ENCODE peak calls at places on chromosomes 12 and 14, in seven cellular contexts. One of them, this sample, is unnamed.

GRCh38 chr14:24146978-24147760 is at the start of gene RNF31:
- DNase-seq in cardiac muscle cell: peak; percentile 99
- DNase-seq in colonic mucosa: peak; percentile 99
- DNase-seq in PC-3: peak; percentile 98
- DNase-seq in lung: peak; percentile 98
- DNase-seq in heart right ventricle: peak; percentile 99
- DNase-seq in iPS DF 6.9: peak; percentile 92
- DNase-seq in this sample: peak; percentile 99

GRCh38 chr12:132690112-132690511 is 2.7 kb downstream of the PXMP2 start:
- DNase-seq in lung: no peak
- DNase-seq in cardiac muscle cell: no peak
- DNase-seq in iPS DF 6.9: no peak
- DNase-seq in PC-3: no peak
- DNase-seq in colonic mucosa: no peak
- DNase-seq in heart right ventricle: no peak
- DNase-seq in this sample: no peak

GRCh38 chr12:1760566-1761382 is 59.6 kb upstream of the LRTM2 start:
- DNase-seq in cardiac muscle cell: no peak
- DNase-seq in heart right ventricle: no peak
- DNase-seq in PC-3: no peak
- DNase-seq in iPS DF 6.9: no peak
- DNase-seq in lung: no peak
- DNase-seq in colonic mucosa: no peak
- DNase-seq in this sample: no peak

GRCh38 chr12:9757433-9758025 is 3.2 kb downstream of the CD69 start:
- DNase-seq in colonic mucosa: no peak
- DNase-seq in PC-3: no peak
- DNase-seq in lung: no peak
- DNase-seq in heart right ventricle: no peak
- DNase-seq in cardiac muscle cell: no peak
- DNase-seq in iPS DF 6.9: no peak
- DNase-seq in this sample: no peak

GRCh38 chr12:31260840-31261239 is 65.1 kb downstream of the SINHCAF start:
- DNase-seq in colonic mucosa: no peak
- DNase-seq in lung: no peak
- DNase-seq in heart right ventricle: no peak
- DNase-seq in PC-3: no peak
- DNase-seq in cardiac muscle cell: no peak
- DNase-seq in iPS DF 6.9: no peak
- DNase-seq in this sample: no peak

GRCh38 chr12:30694412-30694955 is 1.2 kb downstream of the IPO8 start:
- DNase-seq in heart right ventricle: no peak
- DNase-seq in PC-3: peak; percentile 19
- DNase-seq in colonic mucosa: no peak
- DNase-seq in lung: no peak
- DNase-seq in cardiac muscle cell: no peak
- DNase-seq in iPS DF 6.9: no peak
- DNase-seq in this sample: no peak

GRCh38 chr14:55245657-55246268 is 25.5 kb upstream of the FBXO34 start:
- DNase-seq in cardiac muscle cell: peak; percentile 38
- DNase-seq in PC-3: peak; percentile 76
- DNase-seq in heart right ventricle: no peak
- DNase-seq in colonic mucosa: peak; percentile 38
- DNase-seq in lung: no peak
- DNase-seq in iPS DF 6.9: no peak
- DNase-seq in this sample: no peak

GRCh38 chr12:39605996-39606395 is 13.6 kb downstream of the ABCD2 start:
- DNase-seq in heart right ventricle: no peak
- DNase-seq in iPS DF 6.9: no peak
- DNase-seq in colonic mucosa: no peak
- DNase-seq in cardiac muscle cell: no peak
- DNase-seq in PC-3: peak; percentile 75
- DNase-seq in lung: no peak
- DNase-seq in this sample: no peak

GRCh38 chr14:106652494-106652893 is 1126.1 kb downstream of the TMEM121 start:
- DNase-seq in iPS DF 6.9: no peak
- DNase-seq in lung: no peak
- DNase-seq in heart right ventricle: no peak
- DNase-seq in cardiac muscle cell: no peak
- DNase-seq in PC-3: no peak
- DNase-seq in colonic mucosa: no peak
- DNase-seq in this sample: no peak

GRCh38 chr12:58588771-58589170 is 331.5 kb downstream of the LRIG3 start:
- DNase-seq in colonic mucosa: no peak
- DNase-seq in lung: no peak
- DNase-seq in iPS DF 6.9: no peak
- DNase-seq in PC-3: peak; percentile 22
- DNase-seq in cardiac muscle cell: no peak
- DNase-seq in heart right ventricle: no peak
- DNase-seq in this sample: no peak

GRCh38 chr12:82874935-82875334 is 188.2 kb downstream of the TMTC2 start:
- DNase-seq in lung: no peak
- DNase-seq in PC-3: peak; percentile 77
- DNase-seq in iPS DF 6.9: no peak
- DNase-seq in cardiac muscle cell: no peak
- DNase-seq in heart right ventricle: no peak
- DNase-seq in colonic mucosa: no peak
- DNase-seq in this sample: no peak

GRCh38 chr12:50241178-50241577 is 42.1 kb downstream of the LIMA1 start:
- DNase-seq in heart right ventricle: no peak
- DNase-seq in PC-3: peak; percentile 82
- DNase-seq in cardiac muscle cell: no peak
- DNase-seq in colonic mucosa: no peak
- DNase-seq in lung: no peak
- DNase-seq in iPS DF 6.9: no peak
- DNase-seq in this sample: no peak
- H3K4me1 ChIP-seq in heart right ventricle: peaks cover 4% of the 10 kb centered on the region
- H3K4me1 ChIP-seq in PC-3: peaks cover 43% of the 10 kb centered on the region
- H3K4me1 ChIP-seq in cardiac muscle cell: peaks cover 12% of the 10 kb centered on the region
- H3K4me1 ChIP-seq in colonic mucosa: no peaks in the 10 kb centered on the region
- H3K4me1 ChIP-seq in lung: peaks cover 6% of the 10 kb centered on the region
- H3K4me1 ChIP-seq in iPS DF 6.9: no peaks in the 10 kb centered on the region
- H3K4me1 ChIP-seq in this sample: peaks cover 32% of the 10 kb centered on the region

DNA sequence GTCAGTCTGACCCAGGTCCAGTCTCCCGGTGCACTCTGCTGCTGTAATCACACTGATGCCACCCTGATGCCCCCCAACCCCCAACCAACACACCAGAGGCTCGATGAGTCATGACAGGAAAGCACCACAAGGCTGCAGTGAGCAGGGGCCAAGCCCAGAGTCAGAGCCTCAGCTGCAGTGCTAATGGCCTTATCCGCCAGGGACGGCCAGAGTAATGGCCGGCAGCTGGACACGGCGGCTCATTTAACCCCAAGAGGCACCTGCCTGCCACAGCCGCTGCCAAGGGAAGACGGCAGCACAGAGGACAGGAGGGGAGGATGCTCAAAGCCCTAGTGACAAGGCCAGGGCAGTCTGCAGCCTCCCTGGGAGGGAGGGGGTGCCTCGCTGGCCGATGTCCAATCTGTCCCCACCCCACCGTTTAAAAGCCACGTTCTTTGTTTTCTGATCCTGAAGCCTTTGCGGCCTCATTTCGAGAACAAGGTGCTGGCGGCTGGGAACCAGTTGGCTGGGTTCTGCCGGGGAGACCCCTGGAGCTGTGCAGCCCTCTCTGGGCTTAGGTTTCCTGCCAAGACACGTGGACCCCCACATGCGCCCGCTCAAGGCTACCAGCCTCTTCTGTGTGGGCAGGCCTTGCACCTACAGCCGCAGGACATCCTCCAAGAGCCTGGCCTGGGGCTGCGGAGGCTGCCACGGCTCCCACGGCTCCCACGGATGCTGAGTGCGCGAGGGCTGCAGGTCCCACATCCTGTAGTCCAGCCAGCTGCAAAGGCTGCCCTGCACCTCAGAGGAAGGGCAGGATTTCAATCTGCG is 13.1 kb downstream of the CCDC85C start:
- DNase-seq in lung: no peak
- DNase-seq in heart right ventricle: no peak
- DNase-seq in colonic mucosa: no peak
- DNase-seq in PC-3: no peak
- DNase-seq in cardiac muscle cell: no peak
- DNase-seq in iPS DF 6.9: no peak
- DNase-seq in this sample: no peak
- H3K4me1 ChIP-seq in lung: peaks cover 52% of the 10 kb centered on the region
- H3K4me1 ChIP-seq in heart right ventricle: peaks cover 26% of the 10 kb centered on the region
- H3K4me1 ChIP-seq in colonic mucosa: peaks cover 8% of the 10 kb centered on the region
- H3K4me1 ChIP-seq in PC-3: peaks cover 13% of the 10 kb centered on the region
- H3K4me1 ChIP-seq in cardiac muscle cell: peaks cover 36% of the 10 kb centered on the region
- H3K4me1 ChIP-seq in iPS DF 6.9: peaks cover 11% of the 10 kb centered on the region
- H3K4me1 ChIP-seq in this sample: peaks cover 45% of the 10 kb centered on the region

GRCh38 chr14:105471823-105472495 is 2.7 kb upstream of the CRIP2 start:
- DNase-seq in lung: no peak
- DNase-seq in cardiac muscle cell: no peak
- DNase-seq in PC-3: no peak
- DNase-seq in heart right ventricle: peak; percentile 68
- DNase-seq in iPS DF 6.9: no peak
- DNase-seq in colonic mucosa: no peak
- DNase-seq in this sample: no peak
- H3K4me1 ChIP-seq in lung: peaks cover 26% of the 10 kb centered on the region
- H3K4me1 ChIP-seq in cardiac muscle cell: peaks cover 70% of the 10 kb centered on the region
- H3K4me1 ChIP-seq in PC-3: peaks cover 33% of the 10 kb centered on the region
- H3K4me1 ChIP-seq in heart right ventricle: peaks cover 58% of the 10 kb centered on the region
- H3K4me1 ChIP-seq in iPS DF 6.9: peaks cover 17% of the 10 kb centered on the region
- H3K4me1 ChIP-seq in colonic mucosa: peaks cover 7% of the 10 kb centered on the region
- H3K4me1 ChIP-seq in this sample: peaks cover 63% of the 10 kb centered on the region

GRCh38 chr12:12563529-12563928 is 866 bp upstream of the DUSP16 start:
- DNase-seq in colonic mucosa: no peak
- DNase-seq in cardiac muscle cell: peak; percentile 19
- DNase-seq in iPS DF 6.9: no peak
- DNase-seq in PC-3: no peak
- DNase-seq in lung: no peak
- DNase-seq in heart right ventricle: no peak
- DNase-seq in this sample: no peak
- H3K4me1 ChIP-seq in colonic mucosa: no peaks in the 10 kb centered on the region
- H3K4me1 ChIP-seq in cardiac muscle cell: peaks cover 26% of the 10 kb centered on the region
- H3K4me1 ChIP-seq in iPS DF 6.9: peaks cover 4% of the 10 kb centered on the region
- H3K4me1 ChIP-seq in PC-3: peaks cover 23% of the 10 kb centered on the region
- H3K4me1 ChIP-seq in lung: no peaks in the 10 kb centered on the region
- H3K4me1 ChIP-seq in heart right ventricle: no peaks in the 10 kb centered on the region
- H3K4me1 ChIP-seq in this sample: peaks cover 28% of the 10 kb centered on the region

GRCh38 chr14:100289916-100290606 is 16.2 kb downstream of the SLC25A29 start:
- DNase-seq in heart right ventricle: no peak
- DNase-seq in lung: no peak
- DNase-seq in iPS DF 6.9: no peak
- DNase-seq in colonic mucosa: no peak
- DNase-seq in PC-3: no peak
- DNase-seq in cardiac muscle cell: peak; percentile 74
- DNase-seq in this sample: no peak

GRCh38 chr14:100291305-100292075 is 14.8 kb downstream of the SLC25A29 start:
- DNase-seq in iPS DF 6.9: no peak
- DNase-seq in lung: no peak
- DNase-seq in colonic mucosa: no peak
- DNase-seq in heart right ventricle: no peak
- DNase-seq in PC-3: no peak
- DNase-seq in cardiac muscle cell: no peak
- DNase-seq in this sample: no peak

GRCh38 chr14:100292776-100293461 is 13.3 kb downstream of the SLC25A29 start:
- DNase-seq in heart right ventricle: no peak
- DNase-seq in lung: no peak
- DNase-seq in iPS DF 6.9: no peak
- DNase-seq in PC-3: no peak
- DNase-seq in colonic mucosa: no peak
- DNase-seq in cardiac muscle cell: no peak
- DNase-seq in this sample: no peak

GRCh38 chr14:100292301-100292775 is 13.9 kb downstream of the SLC25A29 start:
- DNase-seq in cardiac muscle cell: no peak
- DNase-seq in colonic mucosa: no peak
- DNase-seq in lung: no peak
- DNase-seq in iPS DF 6.9: no peak
- DNase-seq in PC-3: no peak
- DNase-seq in heart right ventricle: no peak
- DNase-seq in this sample: no peak

GRCh38 chr14:100290607-100291304 is 15.5 kb downstream of the SLC25A29 start:
- DNase-seq in heart right ventricle: no peak
- DNase-seq in lung: no peak
- DNase-seq in PC-3: no peak
- DNase-seq in iPS DF 6.9: no peak
- DNase-seq in cardiac muscle cell: no peak
- DNase-seq in colonic mucosa: no peak
- DNase-seq in this sample: no peak
- H3K4me1 ChIP-seq in heart right ventricle: peaks cover 5% of the 10 kb centered on the region
- H3K4me1 ChIP-seq in lung: peaks cover 10% of the 10 kb centered on the region
- H3K4me1 ChIP-seq in PC-3: peaks cover 2% of the 10 kb centered on the region
- H3K4me1 ChIP-seq in iPS DF 6.9: peaks cover 5% of the 10 kb centered on the region
- H3K4me1 ChIP-seq in cardiac muscle cell: peaks cover 13% of the 10 kb centered on the region
- H3K4me1 ChIP-seq in colonic mucosa: peaks cover 2% of the 10 kb centered on the region
- H3K4me1 ChIP-seq in this sample: peaks cover 25% of the 10 kb centered on the region